ENCODE peak calls at places on chromosomes 7 and 10, in nine cellular contexts. U, D, B, M, L, V, E, X and A are unnamed samples.

GRCh38 chr10:18145652-18146051 is 5.4 kb downstream of the CACNB2 start:
- DNase-seq in U (no peak), D (no peak), B (no peak), M (no peak), L (no peak), V (no peak), E (no peak), X (peak; percentile 20), A (no peak)

GRCh38 chr10:88110355-88110754 is 246.9 kb downstream of the PTEN start:
- DNase-seq in U (peak; percentile 21), D (peak; percentile 26), B (peak; percentile 21), M (no peak), L (no peak), V (no peak), E (no peak), X (peak; percentile 54), A (no peak)

GRCh38 chr7:45917064-45917463 is 4.0 kb downstream of the IGFBP3 start:
- DNase-seq in U (no peak), D (no peak), B (no peak), M (no peak), L (no peak), V (no peak), E (no peak), X (no peak), A (no peak)

GRCh38 chr7:2978403-2978802 is 65.3 kb downstream of the CARD11 start:
- DNase-seq in U (no peak), D (no peak), B (no peak), M (no peak), L (peak; percentile 17), V (peak; percentile 64), E (peak; percentile 62), X (no peak), A (no peak)

GRCh38 chr7:40001649-40002048 is 51.6 kb downstream of the CDK13 start:
- DNase-seq in U (no peak), D (no peak), B (no peak), M (no peak), L (no peak), V (no peak), E (no peak), X (no peak), A (no peak)

GRCh38 chr10:51057925-51058324 is 16.4 kb upstream of the PRKG1 start:
- DNase-seq in U (no peak), D (no peak), B (no peak), M (no peak), L (no peak), V (no peak), E (no peak), X (no peak), A (no peak)

GRCh38 chr10:129161184-129161583 is 305.9 kb upstream of the MGMT start:
- DNase-seq in U (no peak), D (peak; percentile 1), B (no peak), M (no peak), L (no peak), V (no peak), E (no peak), X (peak; percentile 1), A (no peak)

GRCh38 chr10:92972066-92972870 is 88.3 kb upstream of the CYP26C1 start:
- DNase-seq in U (peak; percentile 38), D (peak; percentile 58), B (peak; percentile 69), M (no peak), L (no peak), V (peak; percentile 27), E (no peak), X (peak; percentile 65), A (no peak)

GRCh38 chr7:73999664-74000420 is 28.1 kb upstream of the ELN start:
- DNase-seq in U (no peak), D (no peak), B (no peak), M (no peak), L (no peak), V (no peak), E (peak; percentile 67), X (peak; percentile 84), A (no peak)

GRCh38 chr10:3790272-3790671 is 5.3 kb upstream of the KLF6 start:
- DNase-seq in U (no peak), D (no peak), B (no peak), M (no peak), L (no peak), V (no peak), E (no peak), X (no peak), A (no peak)

GRCh38 chr7:42236266-42237161 is 495 bp downstream of the GLI3 start:
- DNase-seq in U (peak; percentile 18), D (no peak), B (peak; percentile 19), M (peak; percentile 22), L (peak; percentile 48), V (peak; percentile 34), E (no peak), X (peak; percentile 73), A (peak; percentile 58)

GRCh38 chr10:100518761-100519241 is 860 bp downstream of the SEC31B start:
- DNase-seq in U (peak; percentile 58), D (peak; percentile 44), B (peak; percentile 47), M (peak; percentile 56), L (no peak), V (peak; percentile 80), E (peak; percentile 44), X (peak; percentile 67), A (peak; percentile 75)

GRCh38 chr7:73341877-73342276 is 13.9 kb downstream of the FKBP6 start:
- DNase-seq in U (peak; percentile 63), D (no peak), B (peak; percentile 10), M (no peak), L (no peak), V (no peak), E (no peak), X (peak; percentile 74), A (no peak)

GRCh38 chr7:51705701-51706100 is 389.1 kb upstream of the COBL start:
- DNase-seq in U (no peak), D (no peak), B (no peak), M (no peak), L (no peak), V (no peak), E (no peak), X (no peak), A (no peak)

GRCh38 chr7:7384228-7384627 is 151.4 kb downstream of the COL28A1 start:
- DNase-seq in U (no peak), D (no peak), B (no peak), M (no peak), L (no peak), V (no peak), E (no peak), X (no peak), A (no peak)

DNA sequence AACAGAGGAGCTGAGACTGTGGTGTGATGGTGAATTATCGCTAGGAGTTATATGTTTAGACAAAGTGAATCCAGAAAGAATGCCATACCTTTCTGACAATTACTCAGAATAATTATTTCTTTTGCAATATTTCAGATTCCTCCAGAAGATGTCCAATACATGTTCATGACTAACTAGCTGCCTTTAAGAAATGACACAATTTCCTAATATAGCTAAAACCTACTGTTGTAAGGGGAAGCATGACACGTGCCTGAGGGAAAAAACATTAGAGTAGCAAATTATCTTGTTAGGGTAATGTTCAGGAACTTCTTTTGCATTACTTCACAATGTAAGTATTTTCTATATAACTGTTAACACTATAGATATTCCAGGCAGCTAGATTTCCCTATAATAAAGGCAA is 150.3 kb downstream of the COL28A1 start:
- DNase-seq in U (no peak), D (no peak), B (no peak), M (no peak), L (no peak), V (no peak), E (no peak), X (no peak), A (no peak)
- TF ChIP-seq CTCF in U (no peak), D (no peak), B (no peak), M (no peak), L (no peak), V (no peak), E (no peak), X (no peak), A (no peak)

DNA sequence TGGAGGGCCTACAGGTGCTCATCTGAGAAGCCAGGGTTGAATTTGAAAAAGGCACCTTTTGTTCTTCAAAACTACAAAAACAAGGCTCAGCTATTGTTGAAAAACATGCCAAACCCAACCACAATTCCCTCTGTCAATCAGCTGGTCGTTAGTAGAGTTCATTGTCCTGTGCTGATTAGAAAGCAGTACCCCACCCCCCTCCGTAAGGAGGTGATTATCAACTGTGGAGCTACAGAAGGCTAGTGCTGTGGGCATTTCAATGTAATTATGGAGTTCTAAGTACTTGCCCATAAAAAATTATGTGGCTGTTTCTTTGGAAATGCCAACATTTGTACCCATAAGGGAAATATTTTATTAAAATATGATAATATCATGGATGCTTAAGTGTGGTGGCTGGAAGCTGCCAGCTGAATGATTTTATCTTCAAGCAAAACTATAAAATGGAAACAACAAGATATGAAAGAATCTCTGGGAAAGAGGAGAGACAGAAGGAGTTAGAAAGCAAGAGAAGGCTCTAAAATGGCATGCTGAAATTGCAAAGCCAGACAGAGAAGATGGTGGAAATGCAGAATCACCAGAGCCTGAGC is 179.6 kb upstream of the LRGUK start:
- DNase-seq in U (no peak), D (no peak), B (no peak), M (no peak), L (no peak), V (no peak), E (no peak), X (no peak), A (no peak)
- TF ChIP-seq CTCF in U (no peak), D (no peak), B (no peak), M (no peak), L (no peak), V (no peak), E (no peak), X (no peak), A (no peak)

GRCh38 chr7:25392571-25393338 is 164.5 kb upstream of the NPVF start:
- DNase-seq in U (no peak), D (no peak), B (no peak), M (no peak), L (no peak), V (no peak), E (no peak), X (peak; percentile 8), A (no peak)
- TF ChIP-seq CTCF in U (no peak), D (no peak), B (no peak), M (no peak), L (no peak), V (no peak), E (no peak), X (no peak), A (peak; percentile 16)

GRCh38 chr7:148676291-148676690 is 22.4 kb upstream of the CUL1 start:
- DNase-seq in U (no peak), D (no peak), B (no peak), M (no peak), L (no peak), V (no peak), E (no peak), X (no peak), A (no peak)

GRCh38 chr7:148684289-148684688 is 14.4 kb upstream of the CUL1 start:
- DNase-seq in U (no peak), D (no peak), B (no peak), M (no peak), L (no peak), V (no peak), E (no peak), X (no peak), A (no peak)

GRCh38 chr7:148687555-148687954 is 11.1 kb upstream of the CUL1 start:
- DNase-seq in U (no peak), D (no peak), B (no peak), M (no peak), L (no peak), V (no peak), E (no peak), X (peak; percentile 30), A (no peak)

GRCh38 chr7:148686312-148686937 is 12.3 kb upstream of the CUL1 start:
- DNase-seq in U (no peak), D (no peak), B (no peak), M (no peak), L (no peak), V (no peak), E (no peak), X (no peak), A (no peak)

GRCh38 chr7:148681821-148682220 is 16.9 kb upstream of the CUL1 start:
- DNase-seq in U (no peak), D (no peak), B (no peak), M (no peak), L (no peak), V (no peak), E (no peak), X (no peak), A (no peak)
- TF ChIP-seq CTCF in U (no peak), D (no peak), B (no peak), M (no peak), L (no peak), V (no peak), E (no peak), X (no peak), A (no peak)